ENCODE peak calls at places on chromosomes 6 and 20, in nine cellular contexts. One of them, this sample, is unnamed.
A peak's percentile ranks its signal among the peaks of the same experiment; 100 is the strongest.

GRCh38 chr20:17634666-17635319 is 47.2 kb downstream of the RRBP1 start:
- DNase-seq in progenitor cell of endocrine pancreas: no peak
- DNase-seq in suprapubic skin: no peak
- DNase-seq in fibroblast of lung: no peak
- DNase-seq in A549: no peak
- DNase-seq in hepatocyte: no peak
- DNase-seq in CD4-positive, alpha-beta T cell: no peak
- DNase-seq in esophagus muscularis mucosa: no peak
- DNase-seq in lower leg skin: no peak
- DNase-seq in this sample: no peak

GRCh38 chr20:33826270-33826897 is 15.2 kb downstream of the CHMP4B start:
- DNase-seq in lower leg skin: no peak
- DNase-seq in suprapubic skin: no peak
- DNase-seq in esophagus muscularis mucosa: no peak
- DNase-seq in fibroblast of lung: no peak
- DNase-seq in progenitor cell of endocrine pancreas: no peak
- DNase-seq in hepatocyte: peak; percentile 61
- DNase-seq in CD4-positive, alpha-beta T cell: no peak
- DNase-seq in A549: peak; percentile 40
- DNase-seq in this sample: no peak

GRCh38 chr6:14458669-14459266 is 341.2 kb downstream of the CD83 start:
- DNase-seq in CD4-positive, alpha-beta T cell: no peak
- DNase-seq in A549: peak; percentile 13
- DNase-seq in progenitor cell of endocrine pancreas: no peak
- DNase-seq in esophagus muscularis mucosa: no peak
- DNase-seq in suprapubic skin: no peak
- DNase-seq in lower leg skin: no peak
- DNase-seq in fibroblast of lung: peak; percentile 94
- DNase-seq in hepatocyte: peak; percentile 39
- DNase-seq in this sample: no peak

GRCh38 chr6:122789078-122789861 is at the start of gene SMPDL3A:
- DNase-seq in progenitor cell of endocrine pancreas: peak; percentile 81
- DNase-seq in lower leg skin: peak; percentile 60
- DNase-seq in hepatocyte: peak; percentile 87
- DNase-seq in fibroblast of lung: peak; percentile 91
- DNase-seq in CD4-positive, alpha-beta T cell: no peak
- DNase-seq in suprapubic skin: peak; percentile 84
- DNase-seq in A549: peak; percentile 73
- DNase-seq in esophagus muscularis mucosa: no peak
- DNase-seq in this sample: peak; percentile 30

GRCh38 chr20:18743665-18744440 is 69.7 kb upstream of the SCP2D1 start:
- DNase-seq in hepatocyte: no peak
- DNase-seq in fibroblast of lung: no peak
- DNase-seq in A549: no peak
- DNase-seq in suprapubic skin: no peak
- DNase-seq in CD4-positive, alpha-beta T cell: no peak
- DNase-seq in lower leg skin: no peak
- DNase-seq in progenitor cell of endocrine pancreas: no peak
- DNase-seq in esophagus muscularis mucosa: no peak
- DNase-seq in this sample: no peak

GRCh38 chr6:7910298-7910653 is 312 bp downstream of the TXNDC5 start:
- DNase-seq in suprapubic skin: no peak
- DNase-seq in lower leg skin: no peak
- DNase-seq in A549: no peak
- DNase-seq in CD4-positive, alpha-beta T cell: no peak
- DNase-seq in esophagus muscularis mucosa: no peak
- DNase-seq in fibroblast of lung: no peak
- DNase-seq in hepatocyte: no peak
- DNase-seq in progenitor cell of endocrine pancreas: no peak
- DNase-seq in this sample: no peak

GRCh38 chr20:37362821-37363220 is 16.9 kb downstream of the SRC start:
- DNase-seq in hepatocyte: no peak
- DNase-seq in progenitor cell of endocrine pancreas: no peak
- DNase-seq in esophagus muscularis mucosa: no peak
- DNase-seq in A549: no peak
- DNase-seq in CD4-positive, alpha-beta T cell: no peak
- DNase-seq in lower leg skin: no peak
- DNase-seq in suprapubic skin: no peak
- DNase-seq in fibroblast of lung: no peak
- DNase-seq in this sample: no peak

GRCh38 chr6:140174509-140174908 is 800.1 kb upstream of the CITED2 start:
- DNase-seq in A549: peak; percentile 53
- DNase-seq in CD4-positive, alpha-beta T cell: no peak
- DNase-seq in hepatocyte: no peak
- DNase-seq in progenitor cell of endocrine pancreas: no peak
- DNase-seq in lower leg skin: no peak
- DNase-seq in fibroblast of lung: peak; percentile 95
- DNase-seq in suprapubic skin: no peak
- DNase-seq in esophagus muscularis mucosa: no peak
- DNase-seq in this sample: no peak

GRCh38 chr6:118872318-118872717 is 21.6 kb upstream of the ASF1A start:
- DNase-seq in fibroblast of lung: no peak
- DNase-seq in lower leg skin: no peak
- DNase-seq in hepatocyte: no peak
- DNase-seq in esophagus muscularis mucosa: no peak
- DNase-seq in suprapubic skin: no peak
- DNase-seq in CD4-positive, alpha-beta T cell: no peak
- DNase-seq in A549: no peak
- DNase-seq in progenitor cell of endocrine pancreas: no peak
- DNase-seq in this sample: no peak

GRCh38 chr20:38804243-38804642 is 1.3 kb upstream of the PPP1R16B start:
- DNase-seq in A549: no peak
- DNase-seq in lower leg skin: no peak
- DNase-seq in hepatocyte: no peak
- DNase-seq in fibroblast of lung: no peak
- DNase-seq in suprapubic skin: no peak
- DNase-seq in esophagus muscularis mucosa: no peak
- DNase-seq in progenitor cell of endocrine pancreas: no peak
- DNase-seq in CD4-positive, alpha-beta T cell: no peak
- DNase-seq in this sample: no peak

GRCh38 chr6:149433901-149434300 is 33.8 kb downstream of the SUMO4 start:
- DNase-seq in lower leg skin: no peak
- DNase-seq in CD4-positive, alpha-beta T cell: no peak
- DNase-seq in progenitor cell of endocrine pancreas: no peak
- DNase-seq in esophagus muscularis mucosa: no peak
- DNase-seq in suprapubic skin: no peak
- DNase-seq in A549: no peak
- DNase-seq in fibroblast of lung: no peak
- DNase-seq in hepatocyte: no peak
- DNase-seq in this sample: no peak

GRCh38 chr6:115370202-115370601 is 690.5 kb downstream of the FRK start:
- DNase-seq in fibroblast of lung: no peak
- DNase-seq in hepatocyte: no peak
- DNase-seq in lower leg skin: no peak
- DNase-seq in A549: no peak
- DNase-seq in CD4-positive, alpha-beta T cell: no peak
- DNase-seq in suprapubic skin: no peak
- DNase-seq in progenitor cell of endocrine pancreas: no peak
- DNase-seq in esophagus muscularis mucosa: no peak
- DNase-seq in this sample: no peak

GRCh38 chr6:131998255-131998982 is 47.2 kb upstream of the CCN2 start:
- DNase-seq in fibroblast of lung: peak; percentile 53
- DNase-seq in lower leg skin: no peak
- DNase-seq in CD4-positive, alpha-beta T cell: no peak
- DNase-seq in esophagus muscularis mucosa: no peak
- DNase-seq in progenitor cell of endocrine pancreas: no peak
- DNase-seq in suprapubic skin: no peak
- DNase-seq in hepatocyte: peak; percentile 48
- DNase-seq in A549: no peak
- DNase-seq in this sample: no peak

GRCh38 chr20:50602432-50603088 is 88.8 kb downstream of the RIPOR3 start:
- DNase-seq in A549: no peak
- DNase-seq in lower leg skin: no peak
- DNase-seq in suprapubic skin: no peak
- DNase-seq in progenitor cell of endocrine pancreas: no peak
- DNase-seq in esophagus muscularis mucosa: no peak
- DNase-seq in CD4-positive, alpha-beta T cell: no peak
- DNase-seq in hepatocyte: no peak
- DNase-seq in fibroblast of lung: no peak
- DNase-seq in this sample: no peak

GRCh38 chr20:50601511-50602431 is 89.6 kb downstream of the RIPOR3 start:
- DNase-seq in progenitor cell of endocrine pancreas: no peak
- DNase-seq in fibroblast of lung: no peak
- DNase-seq in CD4-positive, alpha-beta T cell: no peak
- DNase-seq in esophagus muscularis mucosa: no peak
- DNase-seq in suprapubic skin: no peak
- DNase-seq in hepatocyte: no peak
- DNase-seq in lower leg skin: no peak
- DNase-seq in A549: no peak
- DNase-seq in this sample: no peak

GRCh38 chr20:50597406-50597969 is 87.3 kb downstream of the PTPN1 start:
- DNase-seq in esophagus muscularis mucosa: no peak
- DNase-seq in suprapubic skin: no peak
- DNase-seq in hepatocyte: no peak
- DNase-seq in progenitor cell of endocrine pancreas: no peak
- DNase-seq in fibroblast of lung: no peak
- DNase-seq in lower leg skin: no peak
- DNase-seq in CD4-positive, alpha-beta T cell: no peak
- DNase-seq in A549: no peak
- DNase-seq in this sample: no peak

GRCh38 chr20:50598074-50598473 is 87.9 kb downstream of the PTPN1 start:
- DNase-seq in esophagus muscularis mucosa: no peak
- DNase-seq in lower leg skin: no peak
- DNase-seq in hepatocyte: no peak
- DNase-seq in fibroblast of lung: no peak
- DNase-seq in CD4-positive, alpha-beta T cell: no peak
- DNase-seq in suprapubic skin: no peak
- DNase-seq in A549: no peak
- DNase-seq in progenitor cell of endocrine pancreas: no peak
- DNase-seq in this sample: no peak

GRCh38 chr20:50600281-50600895 is 90.2 kb downstream of the PTPN1 start:
- DNase-seq in hepatocyte: no peak
- DNase-seq in CD4-positive, alpha-beta T cell: no peak
- DNase-seq in progenitor cell of endocrine pancreas: no peak
- DNase-seq in esophagus muscularis mucosa: no peak
- DNase-seq in A549: no peak
- DNase-seq in lower leg skin: no peak
- DNase-seq in suprapubic skin: no peak
- DNase-seq in fibroblast of lung: no peak
- DNase-seq in this sample: no peak
- TF ChIP-seq CTCF in hepatocyte: no peak
- TF ChIP-seq CTCF in CD4-positive, alpha-beta T cell: no peak
- TF ChIP-seq CTCF in progenitor cell of endocrine pancreas: no peak
- TF ChIP-seq CTCF in esophagus muscularis mucosa: no peak
- TF ChIP-seq CTCF in A549: no peak
- TF ChIP-seq CTCF in lower leg skin: no peak
- TF ChIP-seq CTCF in suprapubic skin: no peak
- TF ChIP-seq CTCF in fibroblast of lung: no peak
- TF ChIP-seq CTCF in this sample: no peak

DNA sequence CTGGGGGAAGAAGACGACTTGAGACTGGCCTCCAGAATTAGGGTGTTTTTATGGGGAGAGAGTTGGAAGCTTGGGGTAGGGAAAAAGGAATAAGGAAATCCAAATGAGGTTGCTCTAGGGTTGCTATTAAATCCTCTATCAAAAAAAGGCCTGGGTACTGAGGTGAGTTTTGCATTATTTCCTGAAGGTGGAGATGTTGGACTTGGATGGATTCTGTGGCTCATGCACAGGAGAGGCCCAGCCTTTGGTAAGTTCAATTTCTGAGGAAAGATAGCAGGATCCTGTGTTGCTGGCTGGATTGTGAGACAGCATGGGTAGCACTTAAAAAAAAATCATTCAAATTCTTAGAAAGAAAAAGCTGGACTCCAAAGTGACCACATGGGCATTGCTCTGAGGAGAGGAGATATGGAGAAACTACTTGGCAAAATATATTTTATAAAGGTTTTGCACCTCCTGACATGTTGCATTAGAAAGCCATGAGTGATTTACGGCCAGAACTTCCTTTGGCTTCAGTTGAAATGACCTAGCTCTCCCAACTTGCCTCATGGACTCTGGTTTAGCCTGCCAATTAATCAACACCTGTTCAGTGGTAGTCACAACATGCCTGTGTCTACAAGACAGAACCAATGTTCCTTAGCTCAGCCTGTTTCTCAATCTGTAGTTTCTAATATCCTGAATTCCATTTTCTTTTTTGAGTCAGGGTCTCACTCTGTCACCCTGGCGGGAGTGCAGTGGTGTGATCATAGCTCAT is 152.1 kb upstream of the RALGAPA2 start:
- DNase-seq in esophagus muscularis mucosa: no peak
- DNase-seq in CD4-positive, alpha-beta T cell: no peak
- DNase-seq in A549: peak; percentile 50
- DNase-seq in fibroblast of lung: no peak
- DNase-seq in hepatocyte: peak; percentile 46
- DNase-seq in lower leg skin: no peak
- DNase-seq in progenitor cell of endocrine pancreas: no peak
- DNase-seq in suprapubic skin: no peak
- DNase-seq in this sample: no peak
- TF ChIP-seq CTCF in esophagus muscularis mucosa: peak; percentile 4
- TF ChIP-seq CTCF in CD4-positive, alpha-beta T cell: no peak
- TF ChIP-seq CTCF in A549: peak; percentile 38
- TF ChIP-seq CTCF in fibroblast of lung: no peak
- TF ChIP-seq CTCF in hepatocyte: peak; percentile 56
- TF ChIP-seq CTCF in lower leg skin: no peak
- TF ChIP-seq CTCF in progenitor cell of endocrine pancreas: peak; percentile 69
- TF ChIP-seq CTCF in suprapubic skin: no peak
- TF ChIP-seq CTCF in this sample: no peak

DNA sequence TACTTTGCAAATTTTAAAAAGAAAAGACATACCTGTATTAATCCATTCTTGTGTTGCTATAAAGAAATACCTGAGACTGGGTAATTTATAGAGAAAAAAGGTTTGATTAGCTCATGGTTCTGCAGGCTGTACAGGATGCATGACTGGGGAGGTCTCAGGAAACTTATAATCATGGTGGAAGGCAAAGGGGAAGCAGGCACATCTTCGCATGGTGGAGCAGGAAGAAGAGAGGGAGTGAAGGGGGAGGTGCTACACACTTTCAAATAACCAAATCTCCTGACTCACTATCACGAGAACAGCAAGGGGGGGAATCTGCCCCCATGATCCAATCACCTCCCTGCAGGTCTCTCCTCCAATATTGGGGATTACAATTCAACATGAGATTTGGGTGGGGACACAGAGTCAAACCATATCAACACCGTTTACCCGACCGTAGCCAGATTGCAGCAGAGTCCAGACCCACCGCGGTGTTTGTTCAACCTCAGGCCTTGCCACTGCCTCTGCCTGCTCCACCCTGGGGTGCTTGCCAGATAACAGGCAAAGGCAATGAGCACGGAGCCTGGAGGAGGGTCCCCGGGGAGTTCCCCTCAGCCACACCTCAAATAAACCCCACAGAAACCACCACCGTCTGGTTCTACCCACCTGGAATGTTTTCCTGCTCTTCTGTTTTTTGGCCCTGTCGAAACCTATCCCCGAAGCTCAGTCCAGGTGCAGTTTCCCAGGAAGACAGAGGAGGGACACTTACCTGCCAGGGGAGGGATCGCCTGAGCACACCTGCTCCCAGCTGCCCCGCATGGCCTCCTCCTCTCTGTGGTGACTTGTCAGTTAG is 142.2 kb upstream of the AFDN start:
- DNase-seq in A549: no peak
- DNase-seq in suprapubic skin: no peak
- DNase-seq in CD4-positive, alpha-beta T cell: no peak
- DNase-seq in lower leg skin: no peak
- DNase-seq in fibroblast of lung: no peak
- DNase-seq in hepatocyte: no peak
- DNase-seq in progenitor cell of endocrine pancreas: no peak
- DNase-seq in esophagus muscularis mucosa: no peak
- DNase-seq in this sample: no peak
- TF ChIP-seq CTCF in A549: no peak
- TF ChIP-seq CTCF in suprapubic skin: no peak
- TF ChIP-seq CTCF in CD4-positive, alpha-beta T cell: no peak
- TF ChIP-seq CTCF in lower leg skin: no peak
- TF ChIP-seq CTCF in fibroblast of lung: no peak
- TF ChIP-seq CTCF in hepatocyte: no peak
- TF ChIP-seq CTCF in progenitor cell of endocrine pancreas: no peak
- TF ChIP-seq CTCF in esophagus muscularis mucosa: no peak
- TF ChIP-seq CTCF in this sample: no peak

GRCh38 chr6:551405-551804 is 105.5 kb downstream of the HUS1B start:
- DNase-seq in CD4-positive, alpha-beta T cell: no peak
- DNase-seq in lower leg skin: no peak
- DNase-seq in A549: peak; percentile 21
- DNase-seq in esophagus muscularis mucosa: no peak
- DNase-seq in hepatocyte: peak; percentile 49
- DNase-seq in progenitor cell of endocrine pancreas: no peak
- DNase-seq in fibroblast of lung: peak; percentile 25
- DNase-seq in suprapubic skin: no peak
- DNase-seq in this sample: no peak
- TF ChIP-seq CTCF in CD4-positive, alpha-beta T cell: peak; percentile 8
- TF ChIP-seq CTCF in lower leg skin: no peak
- TF ChIP-seq CTCF in A549: no peak
- TF ChIP-seq CTCF in esophagus muscularis mucosa: no peak
- TF ChIP-seq CTCF in hepatocyte: peak; percentile 16
- TF ChIP-seq CTCF in progenitor cell of endocrine pancreas: no peak
- TF ChIP-seq CTCF in fibroblast of lung: no peak
- TF ChIP-seq CTCF in suprapubic skin: no peak
- TF ChIP-seq CTCF in this sample: no peak